ENCODE peak calls at places on chromosomes 6 and 20, in ten cellular contexts. N, X, M, W, S, Q, K, U, L and P are unnamed samples.
A peak's percentile ranks its signal among the peaks of the same experiment; 100 is the strongest.

GRCh38 chr6:7163661-7164071 is 55.9 kb downstream of the RREB1 start:
- DNase-seq in N (no peak), X (no peak), M (no peak), W (no peak), S (no peak), Q (no peak), K (no peak), U (no peak), L (no peak), P (no peak)

GRCh38 chr6:11662323-11662722 is 116.3 kb downstream of the ADTRP start:
- DNase-seq in N (no peak), X (no peak), M (no peak), W (no peak), S (no peak), Q (no peak), K (no peak), U (no peak), L (no peak), P (no peak)

GRCh38 chr6:149150999-149151398 is 166.5 kb upstream of the TAB2 start:
- DNase-seq in N (no peak), X (no peak), M (no peak), W (no peak), S (no peak), Q (no peak), K (no peak), U (no peak), L (no peak), P (no peak)

GRCh38 chr6:43953794-43954310 is 173.4 kb downstream of the MRPL14 start:
- DNase-seq in N (no peak), X (peak; percentile 74), M (peak; percentile 86), W (peak; percentile 54), S (no peak), Q (no peak), K (no peak), U (no peak), L (peak; percentile 69), P (no peak)

GRCh38 chr20:47280228-47280627 is 76.3 kb downstream of the ZMYND8 start:
- DNase-seq in N (no peak), X (no peak), M (no peak), W (no peak), S (no peak), Q (no peak), K (no peak), U (no peak), L (no peak), P (no peak)

GRCh38 chr20:13028673-13029072 is 19.9 kb downstream of the SPTLC3 start:
- DNase-seq in N (no peak), X (no peak), M (no peak), W (no peak), S (no peak), Q (no peak), K (no peak), U (no peak), L (no peak), P (no peak)

GRCh38 chr20:23820493-23820892 is 6.0 kb downstream of the CST2 start:
- DNase-seq in N (no peak), X (no peak), M (no peak), W (no peak), S (peak; percentile 41), Q (no peak), K (no peak), U (no peak), L (no peak), P (no peak)

GRCh38 chr6:35786810-35787209 is 6.0 kb downstream of the CLPSL1 start:
- DNase-seq in N (no peak), X (no peak), M (no peak), W (no peak), S (no peak), Q (no peak), K (no peak), U (no peak), L (peak; percentile 73), P (no peak)

GRCh38 chr6:123908813-123909212 is 105.1 kb downstream of the NKAIN2 start:
- DNase-seq in N (no peak), X (no peak), M (no peak), W (no peak), S (no peak), Q (no peak), K (no peak), U (no peak), L (no peak), P (no peak)

GRCh38 chr20:39939241-39939865 is 749.7 kb downstream of the MAFB start:
- DNase-seq in N (no peak), X (no peak), M (no peak), W (peak; percentile 80), S (no peak), Q (no peak), K (no peak), U (no peak), L (no peak), P (no peak)

GRCh38 chr6:1286972-1287600 is 24.8 kb upstream of the FOXQ1 start:
- DNase-seq in N (no peak), X (peak; percentile 69), M (peak; percentile 46), W (no peak), S (peak; percentile 82), Q (no peak), K (peak; percentile 87), U (no peak), L (no peak), P (no peak)

GRCh38 chr6:87700729-87701675 is 1.0 kb downstream of the AKIRIN2 start:
- DNase-seq in N (peak; percentile 87), X (no peak), M (peak; percentile 68), W (peak; percentile 63), S (peak; percentile 83), Q (peak; percentile 65), K (peak; percentile 55), U (peak; percentile 32), L (no peak), P (no peak)

GRCh38 chr6:115838763-115839401 is 221.8 kb downstream of the FRK start:
- DNase-seq in N (peak; percentile 42), X (no peak), M (peak; percentile 41), W (peak; percentile 20), S (peak; percentile 66), Q (peak; percentile 1), K (no peak), U (no peak), L (no peak), P (no peak)

GRCh38 chr6:94727710-94728109 is 849.6 kb upstream of the MANEA start:
- DNase-seq in N (no peak), X (no peak), M (no peak), W (no peak), S (no peak), Q (no peak), K (no peak), U (no peak), L (no peak), P (no peak)

GRCh38 chr6:150667977-150668716 is 68.5 kb downstream of the PLEKHG1 start:
- DNase-seq in N (no peak), X (no peak), M (peak; percentile 96), W (no peak), S (peak; percentile 69), Q (peak; percentile 68), K (peak; percentile 89), U (no peak), L (peak; percentile 82), P (no peak)

GRCh38 chr20:56710577-56711465 is 81.7 kb downstream of the TFAP2C start:
- DNase-seq in N (no peak), X (no peak), M (no peak), W (no peak), S (peak; percentile 97), Q (no peak), K (peak; percentile 54), U (no peak), L (no peak), P (no peak)

GRCh38 chr20:53517146-53517545 is 76.5 kb downstream of the ZNF217 start:
- DNase-seq in N (no peak), X (no peak), M (no peak), W (peak; percentile 62), S (peak; percentile 54), Q (no peak), K (no peak), U (no peak), L (no peak), P (no peak)

GRCh38 chr6:135129139-135129867 is 51.8 kb upstream of the MYB start:
- DNase-seq in N (no peak), X (no peak), M (no peak), W (no peak), S (no peak), Q (no peak), K (no peak), U (no peak), L (no peak), P (no peak)

GRCh38 chr20:43840382-43841070 is 74.1 kb upstream of the TOX2 start:
- DNase-seq in N (peak; percentile 71), X (peak; percentile 69), M (no peak), W (no peak), S (peak; percentile 68), Q (no peak), K (no peak), U (peak; percentile 53), L (no peak), P (no peak)

GRCh38 chr6:147624946-147625515 is 116.5 kb downstream of the SAMD5 start:
- DNase-seq in N (no peak), X (no peak), M (no peak), W (no peak), S (no peak), Q (no peak), K (no peak), U (no peak), L (no peak), P (no peak)

GRCh38 chr6:116011520-116011919 is 49.2 kb downstream of the FRK start:
- DNase-seq in N (no peak), X (no peak), M (no peak), W (no peak), S (peak; percentile 80), Q (peak; percentile 15), K (no peak), U (no peak), L (no peak), P (no peak)

GRCh38 chr6:166277021-166277420 is 31.2 kb downstream of the PRR18 start:
- DNase-seq in N (no peak), X (peak; percentile 34), M (no peak), W (no peak), S (no peak), Q (no peak), K (no peak), U (no peak), L (no peak), P (no peak)

GRCh38 chr20:62653951-62654685 is 11.8 kb downstream of the SLCO4A1 start:
- DNase-seq in N (no peak), X (no peak), M (no peak), W (no peak), S (no peak), Q (no peak), K (no peak), U (no peak), L (no peak), P (no peak)

GRCh38 chr20:64182146-64182865 is 18.1 kb downstream of the MYT1 start:
- DNase-seq in N (no peak), X (no peak), M (no peak), W (no peak), S (no peak), Q (no peak), K (peak; percentile 35), U (no peak), L (no peak), P (no peak)

GRCh38 chr20:33433465-33433864 is 10.1 kb downstream of the SNTA1 start:
- DNase-seq in N (no peak), X (no peak), M (peak; percentile 91), W (no peak), S (no peak), Q (no peak), K (peak; percentile 60), U (no peak), L (no peak), P (no peak)

GRCh38 chr6:74318738-74319137 is 622.7 kb downstream of the CD109 start:
- DNase-seq in N (no peak), X (no peak), M (no peak), W (no peak), S (no peak), Q (no peak), K (no peak), U (no peak), L (no peak), P (no peak)

GRCh38 chr6:139834232-139834631 is 459.8 kb upstream of the CITED2 start:
- DNase-seq in N (no peak), X (no peak), M (no peak), W (no peak), S (no peak), Q (no peak), K (no peak), U (no peak), L (no peak), P (no peak)

GRCh38 chr6:56808871-56809359 is 146.0 kb upstream of the BEND6 start:
- DNase-seq in N (no peak), X (no peak), M (no peak), W (peak; percentile 19), S (peak; percentile 59), Q (no peak), K (no peak), U (no peak), L (no peak), P (no peak)